ENCODE peak calls at places on chromosomes 6 and 20, in seven cellular contexts. One of them, this sample, is unnamed.

GRCh38 chr6:123803862-123804681 is at the start of gene NKAIN2:
- DNase-seq in GM12865: peak
- DNase-seq in PC-9: no peak
- DNase-seq in cardiac muscle cell: no peak
- DNase-seq in H9: peak
- DNase-seq in CD8-positive, alpha-beta T cell: no peak
- DNase-seq in right lobe of liver: no peak
- DNase-seq in this sample: peak

GRCh38 chr6:106574729-106575458 is 54.4 kb downstream of the RTN4IP1 start:
- DNase-seq in GM12865: no peak
- DNase-seq in PC-9: peak
- DNase-seq in cardiac muscle cell: peak
- DNase-seq in H9: no peak
- DNase-seq in CD8-positive, alpha-beta T cell: no peak
- DNase-seq in right lobe of liver: no peak
- DNase-seq in this sample: no peak

GRCh38 chr6:37633581-37634237 is 64.0 kb downstream of the MDGA1 start:
- DNase-seq in GM12865: no peak
- DNase-seq in PC-9: no peak
- DNase-seq in cardiac muscle cell: no peak
- DNase-seq in H9: no peak
- DNase-seq in CD8-positive, alpha-beta T cell: no peak
- DNase-seq in right lobe of liver: no peak
- DNase-seq in this sample: no peak

GRCh38 chr6:30684386-30685156 is 1.9 kb downstream of the PPP1R18 start:
- DNase-seq in GM12865: peak
- DNase-seq in PC-9: no peak
- DNase-seq in cardiac muscle cell: peak
- DNase-seq in H9: no peak
- DNase-seq in CD8-positive, alpha-beta T cell: peak
- DNase-seq in right lobe of liver: peak
- DNase-seq in this sample: no peak

GRCh38 chr20:20363449-20364015 is 4.4 kb upstream of the INSM1 start:
- DNase-seq in GM12865: no peak
- DNase-seq in PC-9: no peak
- DNase-seq in cardiac muscle cell: no peak
- DNase-seq in H9: peak
- DNase-seq in CD8-positive, alpha-beta T cell: no peak
- DNase-seq in right lobe of liver: no peak
- DNase-seq in this sample: peak

GRCh38 chr20:56540415-56540814 is 7.4 kb downstream of the FAM209B start:
- DNase-seq in GM12865: no peak
- DNase-seq in PC-9: no peak
- DNase-seq in cardiac muscle cell: peak
- DNase-seq in H9: no peak
- DNase-seq in CD8-positive, alpha-beta T cell: no peak
- DNase-seq in right lobe of liver: no peak
- DNase-seq in this sample: no peak

GRCh38 chr6:161458199-161458598 is 184.3 kb upstream of the AGPAT4 start:
- DNase-seq in GM12865: no peak
- DNase-seq in PC-9: no peak
- DNase-seq in cardiac muscle cell: no peak
- DNase-seq in H9: no peak
- DNase-seq in CD8-positive, alpha-beta T cell: no peak
- DNase-seq in right lobe of liver: no peak
- DNase-seq in this sample: no peak

GRCh38 chr20:9021699-9022098 is 47.2 kb upstream of the PLCB4 start:
- DNase-seq in GM12865: no peak
- DNase-seq in PC-9: peak
- DNase-seq in cardiac muscle cell: peak
- DNase-seq in H9: peak
- DNase-seq in CD8-positive, alpha-beta T cell: no peak
- DNase-seq in right lobe of liver: no peak
- DNase-seq in this sample: no peak

GRCh38 chr6:146913842-146914562 is 290.2 kb upstream of the STXBP5 start:
- DNase-seq in GM12865: no peak
- DNase-seq in PC-9: peak
- DNase-seq in cardiac muscle cell: peak
- DNase-seq in H9: peak
- DNase-seq in CD8-positive, alpha-beta T cell: no peak
- DNase-seq in right lobe of liver: no peak
- DNase-seq in this sample: peak

GRCh38 chr6:158865769-158866168 is 46.6 kb upstream of the EZR start:
- DNase-seq in GM12865: no peak
- DNase-seq in PC-9: no peak
- DNase-seq in cardiac muscle cell: no peak
- DNase-seq in H9: no peak
- DNase-seq in CD8-positive, alpha-beta T cell: no peak
- DNase-seq in right lobe of liver: no peak
- DNase-seq in this sample: no peak

GRCh38 chr20:20089939-20090338 is 37.6 kb downstream of the CFAP61 start:
- DNase-seq in GM12865: no peak
- DNase-seq in PC-9: no peak
- DNase-seq in cardiac muscle cell: no peak
- DNase-seq in H9: no peak
- DNase-seq in CD8-positive, alpha-beta T cell: no peak
- DNase-seq in right lobe of liver: no peak
- DNase-seq in this sample: no peak

GRCh38 chr20:46644160-46644559 is 7.1 kb downstream of the SLC13A3 start:
- DNase-seq in GM12865: no peak
- DNase-seq in PC-9: no peak
- DNase-seq in cardiac muscle cell: no peak
- DNase-seq in H9: no peak
- DNase-seq in CD8-positive, alpha-beta T cell: no peak
- DNase-seq in right lobe of liver: no peak
- DNase-seq in this sample: no peak

GRCh38 chr20:33411136-33411690 is 9.9 kb upstream of the CDK5RAP1 start:
- DNase-seq in GM12865: no peak
- DNase-seq in PC-9: no peak
- DNase-seq in cardiac muscle cell: no peak
- DNase-seq in H9: no peak
- DNase-seq in CD8-positive, alpha-beta T cell: no peak
- DNase-seq in right lobe of liver: no peak
- DNase-seq in this sample: no peak

GRCh38 chr6:141988327-141988726 is 144.4 kb upstream of the GJE1 start:
- DNase-seq in GM12865: no peak
- DNase-seq in PC-9: no peak
- DNase-seq in cardiac muscle cell: no peak
- DNase-seq in H9: no peak
- DNase-seq in CD8-positive, alpha-beta T cell: no peak
- DNase-seq in right lobe of liver: no peak
- DNase-seq in this sample: no peak

GRCh38 chr6:141989706-141989959 is 143.1 kb upstream of the GJE1 start:
- DNase-seq in GM12865: no peak
- DNase-seq in PC-9: no peak
- DNase-seq in cardiac muscle cell: no peak
- DNase-seq in H9: no peak
- DNase-seq in CD8-positive, alpha-beta T cell: no peak
- DNase-seq in right lobe of liver: no peak
- DNase-seq in this sample: no peak

GRCh38 chr6:141990840-141991239 is 141.9 kb upstream of the GJE1 start:
- DNase-seq in GM12865: no peak
- DNase-seq in PC-9: no peak
- DNase-seq in cardiac muscle cell: no peak
- DNase-seq in H9: no peak
- DNase-seq in CD8-positive, alpha-beta T cell: no peak
- DNase-seq in right lobe of liver: no peak
- DNase-seq in this sample: no peak

GRCh38 chr6:141986457-141986856 is 146.3 kb upstream of the GJE1 start:
- DNase-seq in GM12865: no peak
- DNase-seq in PC-9: no peak
- DNase-seq in cardiac muscle cell: no peak
- DNase-seq in H9: no peak
- DNase-seq in CD8-positive, alpha-beta T cell: no peak
- DNase-seq in right lobe of liver: no peak
- DNase-seq in this sample: no peak

DNA sequence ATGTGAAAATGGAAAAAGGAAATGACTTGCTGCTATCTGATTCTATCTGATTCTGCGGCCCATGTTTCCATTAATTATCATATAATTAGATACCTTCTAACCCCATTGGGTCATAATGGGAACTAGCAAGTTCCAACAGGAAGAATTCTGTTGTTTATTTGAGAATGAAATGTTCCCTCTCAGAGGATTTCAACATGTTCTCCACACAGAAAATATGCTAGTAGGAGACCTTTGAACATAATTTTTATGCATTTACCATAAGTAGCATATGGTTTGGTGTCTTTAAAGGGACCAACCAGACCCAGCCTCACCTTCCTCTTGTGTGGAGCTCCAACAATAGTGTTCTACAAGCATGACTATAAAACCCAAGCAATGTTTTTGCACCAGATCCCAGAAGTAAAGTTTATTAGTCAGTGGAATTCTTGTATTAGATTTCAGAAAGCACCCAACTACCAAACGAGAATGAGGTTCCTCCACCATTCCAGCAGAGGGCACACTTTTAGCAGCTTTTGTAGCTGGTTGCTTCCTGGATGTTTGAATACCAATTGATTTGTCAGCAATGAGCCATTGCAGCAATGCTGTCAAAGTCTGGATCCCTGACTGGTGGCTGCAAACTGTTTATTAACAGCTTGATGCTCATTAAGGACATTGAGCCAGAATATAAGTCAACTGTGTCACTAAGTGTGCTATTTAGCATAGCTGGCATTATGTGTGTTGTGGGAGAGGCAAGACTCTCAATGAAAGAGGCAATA is 143.6 kb upstream of the GJE1 start:
- DNase-seq in GM12865: peak
- DNase-seq in PC-9: peak
- DNase-seq in cardiac muscle cell: peak
- DNase-seq in H9: peak
- DNase-seq in CD8-positive, alpha-beta T cell: no peak
- DNase-seq in right lobe of liver: peak
- DNase-seq in this sample: peak
- TF ChIP-seq CTCF in GM12865: peak
- TF ChIP-seq CTCF in PC-9: peak
- TF ChIP-seq CTCF in cardiac muscle cell: peak
- TF ChIP-seq CTCF in H9: peak
- TF ChIP-seq CTCF in CD8-positive, alpha-beta T cell: peak
- TF ChIP-seq CTCF in right lobe of liver: peak
- TF ChIP-seq CTCF in this sample: peak

DNA sequence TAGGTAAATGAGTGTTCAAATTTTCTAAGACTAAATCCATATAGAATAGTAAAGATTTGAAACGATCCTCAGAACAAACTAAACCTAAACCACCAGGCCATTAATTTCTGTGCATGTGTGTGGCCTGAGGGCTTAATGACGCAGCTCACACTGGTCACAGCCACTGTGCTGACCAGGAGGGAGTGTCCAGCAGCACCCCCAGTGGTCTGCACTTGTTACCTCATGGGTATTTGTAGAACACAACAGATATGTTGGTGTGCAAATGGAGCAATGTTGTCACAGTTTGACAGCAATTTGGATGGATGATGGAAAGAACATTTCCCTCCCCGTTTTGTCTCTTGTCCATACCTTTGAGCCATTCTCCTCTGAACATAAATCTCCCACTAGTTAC is 122.4 kb upstream of the EXOC2 start:
- DNase-seq in GM12865: no peak
- DNase-seq in PC-9: no peak
- DNase-seq in cardiac muscle cell: no peak
- DNase-seq in H9: no peak
- DNase-seq in CD8-positive, alpha-beta T cell: no peak
- DNase-seq in right lobe of liver: no peak
- DNase-seq in this sample: no peak
- TF ChIP-seq CTCF in GM12865: no peak
- TF ChIP-seq CTCF in PC-9: no peak
- TF ChIP-seq CTCF in cardiac muscle cell: no peak
- TF ChIP-seq CTCF in H9: peak
- TF ChIP-seq CTCF in CD8-positive, alpha-beta T cell: no peak
- TF ChIP-seq CTCF in right lobe of liver: no peak
- TF ChIP-seq CTCF in this sample: peak

GRCh38 chr20:58102252-58102651 is 126.2 kb downstream of the ANKRD60 start:
- DNase-seq in GM12865: no peak
- DNase-seq in PC-9: peak
- DNase-seq in cardiac muscle cell: peak
- DNase-seq in H9: no peak
- DNase-seq in CD8-positive, alpha-beta T cell: no peak
- DNase-seq in right lobe of liver: no peak
- DNase-seq in this sample: no peak

GRCh38 chr20:58099291-58099915 is 129.1 kb downstream of the ANKRD60 start:
- DNase-seq in GM12865: no peak
- DNase-seq in PC-9: no peak
- DNase-seq in cardiac muscle cell: no peak
- DNase-seq in H9: no peak
- DNase-seq in CD8-positive, alpha-beta T cell: no peak
- DNase-seq in right lobe of liver: no peak
- DNase-seq in this sample: no peak

GRCh38 chr20:58102744-58103516 is 125.5 kb downstream of the ANKRD60 start:
- DNase-seq in GM12865: no peak
- DNase-seq in PC-9: peak
- DNase-seq in cardiac muscle cell: no peak
- DNase-seq in H9: no peak
- DNase-seq in CD8-positive, alpha-beta T cell: no peak
- DNase-seq in right lobe of liver: no peak
- DNase-seq in this sample: no peak

GRCh38 chr20:58099956-58100730 is 128.3 kb downstream of the ANKRD60 start:
- DNase-seq in GM12865: no peak
- DNase-seq in PC-9: no peak
- DNase-seq in cardiac muscle cell: no peak
- DNase-seq in H9: no peak
- DNase-seq in CD8-positive, alpha-beta T cell: no peak
- DNase-seq in right lobe of liver: no peak
- DNase-seq in this sample: no peak

GRCh38 chr20:58100731-58101356 is 127.6 kb downstream of the ANKRD60 start:
- DNase-seq in GM12865: no peak
- DNase-seq in PC-9: no peak
- DNase-seq in cardiac muscle cell: no peak
- DNase-seq in H9: no peak
- DNase-seq in CD8-positive, alpha-beta T cell: no peak
- DNase-seq in right lobe of liver: no peak
- DNase-seq in this sample: no peak
- TF ChIP-seq CTCF in GM12865: no peak
- TF ChIP-seq CTCF in PC-9: no peak
- TF ChIP-seq CTCF in cardiac muscle cell: no peak
- TF ChIP-seq CTCF in H9: no peak
- TF ChIP-seq CTCF in CD8-positive, alpha-beta T cell: no peak
- TF ChIP-seq CTCF in right lobe of liver: no peak
- TF ChIP-seq CTCF in this sample: no peak

GRCh38 chr6:1499798-1500197 is 109.9 kb upstream of the FOXC1 start:
- DNase-seq in GM12865: no peak
- DNase-seq in PC-9: no peak
- DNase-seq in cardiac muscle cell: peak
- DNase-seq in H9: no peak
- DNase-seq in CD8-positive, alpha-beta T cell: no peak
- DNase-seq in right lobe of liver: no peak
- DNase-seq in this sample: no peak

GRCh38 chr6:1500874-1501273 is 108.8 kb upstream of the FOXC1 start:
- DNase-seq in GM12865: no peak
- DNase-seq in PC-9: no peak
- DNase-seq in cardiac muscle cell: no peak
- DNase-seq in H9: no peak
- DNase-seq in CD8-positive, alpha-beta T cell: no peak
- DNase-seq in right lobe of liver: no peak
- DNase-seq in this sample: no peak

GRCh38 chr6:1497593-1498105 is 108.3 kb downstream of the FOXF2 start:
- DNase-seq in GM12865: no peak
- DNase-seq in PC-9: no peak
- DNase-seq in cardiac muscle cell: no peak
- DNase-seq in H9: no peak
- DNase-seq in CD8-positive, alpha-beta T cell: no peak
- DNase-seq in right lobe of liver: no peak
- DNase-seq in this sample: no peak

GRCh38 chr6:1496836-1497592 is 107.6 kb downstream of the FOXF2 start:
- DNase-seq in GM12865: no peak
- DNase-seq in PC-9: no peak
- DNase-seq in cardiac muscle cell: no peak
- DNase-seq in H9: no peak
- DNase-seq in CD8-positive, alpha-beta T cell: no peak
- DNase-seq in right lobe of liver: no peak
- DNase-seq in this sample: no peak

GRCh38 chr6:1498491-1499113 is 109.2 kb downstream of the FOXF2 start:
- DNase-seq in GM12865: no peak
- DNase-seq in PC-9: no peak
- DNase-seq in cardiac muscle cell: no peak
- DNase-seq in H9: no peak
- DNase-seq in CD8-positive, alpha-beta T cell: no peak
- DNase-seq in right lobe of liver: no peak
- DNase-seq in this sample: no peak
- TF ChIP-seq CTCF in GM12865: peak
- TF ChIP-seq CTCF in PC-9: no peak
- TF ChIP-seq CTCF in cardiac muscle cell: no peak
- TF ChIP-seq CTCF in H9: peak
- TF ChIP-seq CTCF in CD8-positive, alpha-beta T cell: no peak
- TF ChIP-seq CTCF in right lobe of liver: no peak
- TF ChIP-seq CTCF in this sample: no peak

This sample was measured in neural crest cell.